ENCODE peak calls at places on chromosomes 1 and 21, in nine cellular contexts. One of them, this sample, is unnamed.

GRCh38 chr1:53410100-53410541 is 49.1 kb upstream of the DMRTB1 start:
- DNase-seq in H1: no peak
- DNase-seq in stimulated activated CD8-positive, alpha-beta memory T cell treated with anti-CD3 and anti-CD28 coated beads, Interleukin-7, amount 100 ng/mL, for 1 hour: no peak
- DNase-seq in NCI-H82: peak
- DNase-seq in RPMI7951: peak
- DNase-seq in B cell: no peak
- DNase-seq in left ventricle myocardium superior: no peak
- DNase-seq in CD8-positive, alpha-beta T cell: no peak
- DNase-seq in HFF-Myc: no peak
- DNase-seq in this sample: no peak

GRCh38 chr1:27520651-27521050 is 30.7 kb upstream of the WASF2 start:
- DNase-seq in stimulated activated CD8-positive, alpha-beta memory T cell treated with anti-CD3 and anti-CD28 coated beads, Interleukin-7, amount 100 ng/mL, for 1 hour: no peak
- DNase-seq in left ventricle myocardium superior: peak
- DNase-seq in H1: no peak
- DNase-seq in NCI-H82: no peak
- DNase-seq in RPMI7951: no peak
- DNase-seq in B cell: no peak
- DNase-seq in CD8-positive, alpha-beta T cell: no peak
- DNase-seq in HFF-Myc: no peak
- DNase-seq in this sample: no peak

GRCh38 chr1:7247683-7248401 is 462.6 kb downstream of the CAMTA1 start:
- DNase-seq in NCI-H82: no peak
- DNase-seq in RPMI7951: no peak
- DNase-seq in left ventricle myocardium superior: no peak
- DNase-seq in stimulated activated CD8-positive, alpha-beta memory T cell treated with anti-CD3 and anti-CD28 coated beads, Interleukin-7, amount 100 ng/mL, for 1 hour: no peak
- DNase-seq in B cell: no peak
- DNase-seq in HFF-Myc: no peak
- DNase-seq in CD8-positive, alpha-beta T cell: no peak
- DNase-seq in H1: no peak
- DNase-seq in this sample: no peak

GRCh38 chr1:29974345-29974744 is 738.0 kb downstream of the PTPRU start:
- DNase-seq in RPMI7951: peak
- DNase-seq in H1: peak
- DNase-seq in HFF-Myc: peak
- DNase-seq in B cell: no peak
- DNase-seq in stimulated activated CD8-positive, alpha-beta memory T cell treated with anti-CD3 and anti-CD28 coated beads, Interleukin-7, amount 100 ng/mL, for 1 hour: no peak
- DNase-seq in CD8-positive, alpha-beta T cell: no peak
- DNase-seq in left ventricle myocardium superior: no peak
- DNase-seq in NCI-H82: no peak
- DNase-seq in this sample: no peak

GRCh38 chr1:64122588-64122987 is 80.8 kb upstream of the UBE2U start:
- DNase-seq in RPMI7951: no peak
- DNase-seq in left ventricle myocardium superior: no peak
- DNase-seq in NCI-H82: no peak
- DNase-seq in B cell: no peak
- DNase-seq in H1: no peak
- DNase-seq in stimulated activated CD8-positive, alpha-beta memory T cell treated with anti-CD3 and anti-CD28 coated beads, Interleukin-7, amount 100 ng/mL, for 1 hour: no peak
- DNase-seq in CD8-positive, alpha-beta T cell: no peak
- DNase-seq in HFF-Myc: no peak
- DNase-seq in this sample: no peak

GRCh38 chr1:38502772-38503171 is 356.8 kb downstream of the RRAGC start:
- DNase-seq in RPMI7951: no peak
- DNase-seq in B cell: peak
- DNase-seq in H1: peak
- DNase-seq in left ventricle myocardium superior: no peak
- DNase-seq in stimulated activated CD8-positive, alpha-beta memory T cell treated with anti-CD3 and anti-CD28 coated beads, Interleukin-7, amount 100 ng/mL, for 1 hour: no peak
- DNase-seq in CD8-positive, alpha-beta T cell: no peak
- DNase-seq in NCI-H82: peak
- DNase-seq in HFF-Myc: no peak
- DNase-seq in this sample: no peak

GRCh38 chr1:244732846-244733450 is 80.0 kb downstream of the DESI2 start:
- DNase-seq in B cell: no peak
- DNase-seq in left ventricle myocardium superior: no peak
- DNase-seq in HFF-Myc: no peak
- DNase-seq in RPMI7951: no peak
- DNase-seq in CD8-positive, alpha-beta T cell: no peak
- DNase-seq in stimulated activated CD8-positive, alpha-beta memory T cell treated with anti-CD3 and anti-CD28 coated beads, Interleukin-7, amount 100 ng/mL, for 1 hour: no peak
- DNase-seq in NCI-H82: no peak
- DNase-seq in H1: no peak
- DNase-seq in this sample: no peak

GRCh38 chr1:201311356-201312011 is 28.2 kb downstream of the PKP1 start:
- DNase-seq in H1: no peak
- DNase-seq in stimulated activated CD8-positive, alpha-beta memory T cell treated with anti-CD3 and anti-CD28 coated beads, Interleukin-7, amount 100 ng/mL, for 1 hour: no peak
- DNase-seq in NCI-H82: no peak
- DNase-seq in CD8-positive, alpha-beta T cell: no peak
- DNase-seq in B cell: no peak
- DNase-seq in left ventricle myocardium superior: no peak
- DNase-seq in RPMI7951: no peak
- DNase-seq in HFF-Myc: no peak
- DNase-seq in this sample: peak

GRCh38 chr1:37069406-37069805 is 35.1 kb upstream of the GRIK3 start:
- DNase-seq in stimulated activated CD8-positive, alpha-beta memory T cell treated with anti-CD3 and anti-CD28 coated beads, Interleukin-7, amount 100 ng/mL, for 1 hour: no peak
- DNase-seq in left ventricle myocardium superior: no peak
- DNase-seq in NCI-H82: peak
- DNase-seq in H1: no peak
- DNase-seq in B cell: no peak
- DNase-seq in RPMI7951: no peak
- DNase-seq in CD8-positive, alpha-beta T cell: no peak
- DNase-seq in HFF-Myc: no peak
- DNase-seq in this sample: no peak

GRCh38 chr1:238223067-238223640 is 332.4 kb upstream of the ZP4 start:
- DNase-seq in RPMI7951: peak
- DNase-seq in CD8-positive, alpha-beta T cell: no peak
- DNase-seq in H1: no peak
- DNase-seq in left ventricle myocardium superior: no peak
- DNase-seq in HFF-Myc: no peak
- DNase-seq in B cell: no peak
- DNase-seq in NCI-H82: no peak
- DNase-seq in stimulated activated CD8-positive, alpha-beta memory T cell treated with anti-CD3 and anti-CD28 coated beads, Interleukin-7, amount 100 ng/mL, for 1 hour: no peak
- DNase-seq in this sample: no peak

GRCh38 chr1:205588691-205589445 is 42.9 kb downstream of the ELK4 start:
- DNase-seq in RPMI7951: peak
- DNase-seq in left ventricle myocardium superior: no peak
- DNase-seq in CD8-positive, alpha-beta T cell: no peak
- DNase-seq in H1: peak
- DNase-seq in NCI-H82: peak
- DNase-seq in stimulated activated CD8-positive, alpha-beta memory T cell treated with anti-CD3 and anti-CD28 coated beads, Interleukin-7, amount 100 ng/mL, for 1 hour: no peak
- DNase-seq in B cell: peak
- DNase-seq in HFF-Myc: no peak
- DNase-seq in this sample: peak

GRCh38 chr1:115717541-115717940 is 51.0 kb downstream of the CASQ2 start:
- DNase-seq in HFF-Myc: no peak
- DNase-seq in H1: no peak
- DNase-seq in NCI-H82: peak
- DNase-seq in CD8-positive, alpha-beta T cell: no peak
- DNase-seq in stimulated activated CD8-positive, alpha-beta memory T cell treated with anti-CD3 and anti-CD28 coated beads, Interleukin-7, amount 100 ng/mL, for 1 hour: no peak
- DNase-seq in B cell: no peak
- DNase-seq in RPMI7951: peak
- DNase-seq in left ventricle myocardium superior: peak
- DNase-seq in this sample: peak

GRCh38 chr1:113147826-113148225 is 74.8 kb downstream of the LRIG2 start:
- DNase-seq in RPMI7951: no peak
- DNase-seq in stimulated activated CD8-positive, alpha-beta memory T cell treated with anti-CD3 and anti-CD28 coated beads, Interleukin-7, amount 100 ng/mL, for 1 hour: no peak
- DNase-seq in B cell: no peak
- DNase-seq in left ventricle myocardium superior: no peak
- DNase-seq in HFF-Myc: no peak
- DNase-seq in H1: no peak
- DNase-seq in NCI-H82: no peak
- DNase-seq in CD8-positive, alpha-beta T cell: no peak
- DNase-seq in this sample: no peak

GRCh38 chr1:180849031-180849775 is 63.5 kb upstream of the KIAA1614 start:
- DNase-seq in CD8-positive, alpha-beta T cell: no peak
- DNase-seq in B cell: no peak
- DNase-seq in HFF-Myc: no peak
- DNase-seq in RPMI7951: no peak
- DNase-seq in NCI-H82: no peak
- DNase-seq in stimulated activated CD8-positive, alpha-beta memory T cell treated with anti-CD3 and anti-CD28 coated beads, Interleukin-7, amount 100 ng/mL, for 1 hour: no peak
- DNase-seq in left ventricle myocardium superior: no peak
- DNase-seq in H1: no peak
- DNase-seq in this sample: peak

GRCh38 chr1:114956570-114956969 is 73.1 kb upstream of the TSHB start:
- DNase-seq in HFF-Myc: no peak
- DNase-seq in CD8-positive, alpha-beta T cell: no peak
- DNase-seq in stimulated activated CD8-positive, alpha-beta memory T cell treated with anti-CD3 and anti-CD28 coated beads, Interleukin-7, amount 100 ng/mL, for 1 hour: no peak
- DNase-seq in B cell: no peak
- DNase-seq in NCI-H82: peak
- DNase-seq in left ventricle myocardium superior: no peak
- DNase-seq in H1: peak
- DNase-seq in RPMI7951: peak
- DNase-seq in this sample: peak

GRCh38 chr21:17440955-17441354 is 71.9 kb upstream of the CXADR start:
- DNase-seq in H1: no peak
- DNase-seq in CD8-positive, alpha-beta T cell: no peak
- DNase-seq in RPMI7951: no peak
- DNase-seq in B cell: no peak
- DNase-seq in HFF-Myc: no peak
- DNase-seq in NCI-H82: no peak
- DNase-seq in stimulated activated CD8-positive, alpha-beta memory T cell treated with anti-CD3 and anti-CD28 coated beads, Interleukin-7, amount 100 ng/mL, for 1 hour: no peak
- DNase-seq in left ventricle myocardium superior: no peak
- DNase-seq in this sample: peak

GRCh38 chr1:227033880-227034279 is 93.8 kb downstream of the COQ8A start:
- DNase-seq in left ventricle myocardium superior: no peak
- DNase-seq in RPMI7951: no peak
- DNase-seq in HFF-Myc: no peak
- DNase-seq in H1: no peak
- DNase-seq in stimulated activated CD8-positive, alpha-beta memory T cell treated with anti-CD3 and anti-CD28 coated beads, Interleukin-7, amount 100 ng/mL, for 1 hour: no peak
- DNase-seq in NCI-H82: no peak
- DNase-seq in CD8-positive, alpha-beta T cell: no peak
- DNase-seq in B cell: no peak
- DNase-seq in this sample: no peak